ENCODE peak calls at places on chromosomes 11 and 22, in four cellular contexts. G is activated CD8-positive, alpha-beta memory T cell treated with anti-CD3 and anti-CD28 coated beads for 24 hours; C is CD4-positive, CD25-positive, alpha-beta regulatory T cell; M is activated T-helper 9 cell treated with anti-CD3 and anti-CD28 coated beads, Interleukin-2, amount 50 U/mL, for 16 hours. D is an unnamed sample.

GRCh38 chr11:27870985-27871485 is 170.8 kb upstream of the BDNF start:
- DNase-seq in G (no peak), C (no peak), M (no peak), D (no peak)

GRCh38 chr22:35981900-35982299 is 46.7 kb downstream of the RBFOX2 start:
- DNase-seq in G (no peak), C (no peak), M (no peak), D (no peak)

GRCh38 chr22:50730013-50730891 is 7.8 kb upstream of the ACR start:
- DNase-seq in G (no peak), C (no peak), M (no peak), D (no peak)

GRCh38 chr11:94876645-94877445 is 96.5 kb downstream of the CWC15 start:
- DNase-seq in G (peak), C (no peak), M (peak), D (peak)

GRCh38 chr11:128398517-128399152 is 188.7 kb downstream of the ETS1 start:
- DNase-seq in G (no peak), C (no peak), M (no peak), D (no peak)

GRCh38 chr11:78212586-78213371 is 24.1 kb downstream of the USP35 start:
- DNase-seq in G (no peak), C (no peak), M (no peak), D (no peak)

GRCh38 chr11:105109855-105110750 is 29.5 kb downstream of the CARD18 start:
- DNase-seq in G (no peak), C (no peak), M (no peak), D (no peak)

GRCh38 chr11:103234974-103235373 is 125.7 kb downstream of the DYNC2H1 start:
- DNase-seq in G (no peak), C (no peak), M (no peak), D (no peak)

GRCh38 chr11:118666331-118666730 is 13.1 kb downstream of the TREH start:
- DNase-seq in G (no peak), C (peak), M (no peak), D (no peak)

GRCh38 chr11:36744375-36745168 is 146.5 kb upstream of the RAG2 start:
- DNase-seq in G (peak), C (peak), M (peak), D (no peak)

GRCh38 chr11:125494987-125495725 is 909 bp downstream of the FEZ1 start:
- DNase-seq in G (peak), C (no peak), M (no peak), D (peak)

GRCh38 chr11:119363874-119364590 is 17.5 kb downstream of the USP2 start:
- DNase-seq in G (peak), C (peak), M (peak), D (no peak)

GRCh38 chr11:61860054-61860903 is 31.1 kb downstream of the FADS3 start:
- DNase-seq in G (no peak), C (no peak), M (no peak), D (no peak)

GRCh38 chr11:18844753-18845367 is 53.3 kb upstream of the PTPN5 start:
- DNase-seq in G (no peak), C (no peak), M (no peak), D (no peak)

GRCh38 chr22:31912402-31912733 is 32.0 kb upstream of the YWHAH start:
- DNase-seq in G (no peak), C (no peak), M (no peak), D (no peak)

GRCh38 chr22:44669725-44670027 is 32.3 kb upstream of the PRR5 start:
- DNase-seq in G (no peak), C (no peak), M (no peak), D (no peak)